ENCODE peak calls at places on chromosome 6, in eight cellular contexts. One of them, this sample, is unnamed.

GRCh38 chr6:109008061-109008460 is 86.6 kb downstream of the SESN1 start:
- DNase-seq in effector memory CD4-positive, alpha-beta T cell: no peak
- DNase-seq in NCI-H774: no peak
- DNase-seq in progenitor cell of endocrine pancreas: no peak
- DNase-seq in heart right ventricle: no peak
- DNase-seq in GM12865: peak; percentile 44
- DNase-seq in upper lobe of left lung: no peak
- DNase-seq in GM03348: no peak
- DNase-seq in this sample: no peak

GRCh38 chr6:17656644-17657043 is 50.1 kb downstream of the NUP153 start:
- DNase-seq in progenitor cell of endocrine pancreas: no peak
- DNase-seq in heart right ventricle: no peak
- DNase-seq in GM12865: no peak
- DNase-seq in NCI-H774: no peak
- DNase-seq in GM03348: no peak
- DNase-seq in upper lobe of left lung: no peak
- DNase-seq in effector memory CD4-positive, alpha-beta T cell: no peak
- DNase-seq in this sample: no peak

GRCh38 chr6:170221753-170222400 is 69.0 kb downstream of the DLL1 start:
- DNase-seq in upper lobe of left lung: no peak
- DNase-seq in effector memory CD4-positive, alpha-beta T cell: no peak
- DNase-seq in GM03348: no peak
- DNase-seq in NCI-H774: no peak
- DNase-seq in GM12865: no peak
- DNase-seq in progenitor cell of endocrine pancreas: no peak
- DNase-seq in heart right ventricle: peak; percentile 2
- DNase-seq in this sample: peak; percentile 25

GRCh38 chr6:134240664-134241431 is 77.1 kb downstream of the SGK1 start:
- DNase-seq in upper lobe of left lung: no peak
- DNase-seq in progenitor cell of endocrine pancreas: no peak
- DNase-seq in effector memory CD4-positive, alpha-beta T cell: peak; percentile 76
- DNase-seq in GM12865: peak; percentile 67
- DNase-seq in heart right ventricle: peak; percentile 73
- DNase-seq in GM03348: no peak
- DNase-seq in NCI-H774: no peak
- DNase-seq in this sample: peak; percentile 33

GRCh38 chr6:52531396-52531795 is 45.5 kb downstream of the TRAM2 start:
- DNase-seq in upper lobe of left lung: no peak
- DNase-seq in GM03348: no peak
- DNase-seq in heart right ventricle: no peak
- DNase-seq in GM12865: no peak
- DNase-seq in effector memory CD4-positive, alpha-beta T cell: no peak
- DNase-seq in NCI-H774: no peak
- DNase-seq in progenitor cell of endocrine pancreas: no peak
- DNase-seq in this sample: no peak

GRCh38 chr6:8110725-8111124 is 8.4 kb upstream of the EEF1E1 start:
- DNase-seq in effector memory CD4-positive, alpha-beta T cell: no peak
- DNase-seq in heart right ventricle: no peak
- DNase-seq in NCI-H774: no peak
- DNase-seq in progenitor cell of endocrine pancreas: no peak
- DNase-seq in upper lobe of left lung: no peak
- DNase-seq in GM12865: no peak
- DNase-seq in GM03348: no peak
- DNase-seq in this sample: no peak

GRCh38 chr6:127207591-127208120 is 59.0 kb upstream of the RNF146 start:
- DNase-seq in heart right ventricle: no peak
- DNase-seq in NCI-H774: no peak
- DNase-seq in GM12865: no peak
- DNase-seq in effector memory CD4-positive, alpha-beta T cell: no peak
- DNase-seq in upper lobe of left lung: no peak
- DNase-seq in progenitor cell of endocrine pancreas: no peak
- DNase-seq in GM03348: peak; percentile 47
- DNase-seq in this sample: no peak

GRCh38 chr6:124119591-124119990 is 315.9 kb downstream of the NKAIN2 start:
- DNase-seq in GM12865: no peak
- DNase-seq in progenitor cell of endocrine pancreas: no peak
- DNase-seq in effector memory CD4-positive, alpha-beta T cell: no peak
- DNase-seq in upper lobe of left lung: no peak
- DNase-seq in heart right ventricle: no peak
- DNase-seq in GM03348: no peak
- DNase-seq in NCI-H774: peak; percentile 93
- DNase-seq in this sample: no peak

GRCh38 chr6:39387785-39388184 is 65.3 kb upstream of the KCNK16 start:
- DNase-seq in progenitor cell of endocrine pancreas: no peak
- DNase-seq in effector memory CD4-positive, alpha-beta T cell: no peak
- DNase-seq in GM12865: no peak
- DNase-seq in heart right ventricle: no peak
- DNase-seq in GM03348: no peak
- DNase-seq in NCI-H774: no peak
- DNase-seq in upper lobe of left lung: no peak
- DNase-seq in this sample: peak; percentile 70

GRCh38 chr6:149425754-149426153 is 25.7 kb downstream of the SUMO4 start:
- DNase-seq in NCI-H774: no peak
- DNase-seq in effector memory CD4-positive, alpha-beta T cell: no peak
- DNase-seq in GM03348: no peak
- DNase-seq in GM12865: no peak
- DNase-seq in progenitor cell of endocrine pancreas: no peak
- DNase-seq in upper lobe of left lung: no peak
- DNase-seq in heart right ventricle: no peak
- DNase-seq in this sample: no peak

GRCh38 chr6:113103618-113104390 is 753.3 kb upstream of the MARCKS start:
- DNase-seq in NCI-H774: no peak
- DNase-seq in GM03348: peak; percentile 49
- DNase-seq in heart right ventricle: no peak
- DNase-seq in progenitor cell of endocrine pancreas: no peak
- DNase-seq in upper lobe of left lung: no peak
- DNase-seq in effector memory CD4-positive, alpha-beta T cell: no peak
- DNase-seq in GM12865: no peak
- DNase-seq in this sample: no peak

GRCh38 chr6:14129572-14129971 is 12.0 kb downstream of the CD83 start:
- DNase-seq in progenitor cell of endocrine pancreas: peak; percentile 25
- DNase-seq in upper lobe of left lung: no peak
- DNase-seq in GM12865: peak; percentile 79
- DNase-seq in NCI-H774: no peak
- DNase-seq in GM03348: peak; percentile 70
- DNase-seq in effector memory CD4-positive, alpha-beta T cell: no peak
- DNase-seq in heart right ventricle: peak; percentile 62
- DNase-seq in this sample: peak; percentile 66

GRCh38 chr6:96907498-96907897 is 9.8 kb upstream of the NDUFAF4 start:
- DNase-seq in upper lobe of left lung: no peak
- DNase-seq in heart right ventricle: no peak
- DNase-seq in NCI-H774: no peak
- DNase-seq in effector memory CD4-positive, alpha-beta T cell: no peak
- DNase-seq in GM12865: peak; percentile 76
- DNase-seq in progenitor cell of endocrine pancreas: no peak
- DNase-seq in GM03348: peak; percentile 5
- DNase-seq in this sample: no peak

GRCh38 chr6:90406142-90406794 is 109.6 kb upstream of the BACH2 start:
- DNase-seq in effector memory CD4-positive, alpha-beta T cell: no peak
- DNase-seq in GM03348: no peak
- DNase-seq in progenitor cell of endocrine pancreas: no peak
- DNase-seq in NCI-H774: no peak
- DNase-seq in upper lobe of left lung: no peak
- DNase-seq in heart right ventricle: no peak
- DNase-seq in GM12865: peak; percentile 8
- DNase-seq in this sample: no peak

GRCh38 chr6:146598785-146599405 is at the start of gene ADGB:
- DNase-seq in progenitor cell of endocrine pancreas: peak; percentile 61
- DNase-seq in upper lobe of left lung: peak; percentile 94
- DNase-seq in GM03348: peak; percentile 76
- DNase-seq in GM12865: peak; percentile 27
- DNase-seq in heart right ventricle: peak; percentile 30
- DNase-seq in NCI-H774: peak; percentile 37
- DNase-seq in effector memory CD4-positive, alpha-beta T cell: no peak
- DNase-seq in this sample: peak; percentile 24

GRCh38 chr6:14270142-14270893 is 152.7 kb downstream of the CD83 start:
- DNase-seq in progenitor cell of endocrine pancreas: no peak
- DNase-seq in heart right ventricle: no peak
- DNase-seq in effector memory CD4-positive, alpha-beta T cell: no peak
- DNase-seq in upper lobe of left lung: no peak
- DNase-seq in NCI-H774: no peak
- DNase-seq in GM03348: no peak
- DNase-seq in GM12865: no peak
- DNase-seq in this sample: no peak

GRCh38 chr6:105981002-105981887 is 104.9 kb upstream of the PRDM1 start:
- DNase-seq in effector memory CD4-positive, alpha-beta T cell: no peak
- DNase-seq in NCI-H774: no peak
- DNase-seq in upper lobe of left lung: peak; percentile 88
- DNase-seq in GM03348: peak; percentile 14
- DNase-seq in GM12865: peak; percentile 41
- DNase-seq in progenitor cell of endocrine pancreas: no peak
- DNase-seq in heart right ventricle: no peak
- DNase-seq in this sample: no peak

GRCh38 chr6:11043961-11044711 is at the start of gene ELOVL2:
- DNase-seq in upper lobe of left lung: peak; percentile 91
- DNase-seq in GM03348: peak; percentile 84
- DNase-seq in GM12865: peak; percentile 12
- DNase-seq in effector memory CD4-positive, alpha-beta T cell: no peak
- DNase-seq in progenitor cell of endocrine pancreas: peak; percentile 58
- DNase-seq in heart right ventricle: peak; percentile 16
- DNase-seq in NCI-H774: no peak
- DNase-seq in this sample: peak; percentile 21

GRCh38 chr6:108941867-108942266 is 93.6 kb downstream of the ARMC2 start:
- DNase-seq in GM03348: no peak
- DNase-seq in effector memory CD4-positive, alpha-beta T cell: no peak
- DNase-seq in heart right ventricle: no peak
- DNase-seq in upper lobe of left lung: no peak
- DNase-seq in progenitor cell of endocrine pancreas: no peak
- DNase-seq in GM12865: no peak
- DNase-seq in NCI-H774: no peak
- DNase-seq in this sample: no peak

GRCh38 chr6:118485601-118486550 is 62.2 kb upstream of the PLN start:
- DNase-seq in effector memory CD4-positive, alpha-beta T cell: no peak
- DNase-seq in GM03348: no peak
- DNase-seq in GM12865: peak; percentile 55
- DNase-seq in upper lobe of left lung: no peak
- DNase-seq in heart right ventricle: no peak
- DNase-seq in NCI-H774: no peak
- DNase-seq in progenitor cell of endocrine pancreas: no peak
- DNase-seq in this sample: peak; percentile 77

GRCh38 chr6:7086488-7086887 is 21.3 kb upstream of the RREB1 start:
- DNase-seq in upper lobe of left lung: no peak
- DNase-seq in heart right ventricle: peak; percentile 22
- DNase-seq in GM03348: peak; percentile 60
- DNase-seq in GM12865: peak; percentile 87
- DNase-seq in NCI-H774: no peak
- DNase-seq in progenitor cell of endocrine pancreas: no peak
- DNase-seq in effector memory CD4-positive, alpha-beta T cell: peak; percentile 1
- DNase-seq in this sample: no peak

GRCh38 chr6:45816674-45817297 is 198.9 kb downstream of the CLIC5 start:
- DNase-seq in heart right ventricle: no peak
- DNase-seq in upper lobe of left lung: no peak
- DNase-seq in NCI-H774: peak; percentile 10
- DNase-seq in progenitor cell of endocrine pancreas: no peak
- DNase-seq in GM12865: no peak
- DNase-seq in GM03348: no peak
- DNase-seq in effector memory CD4-positive, alpha-beta T cell: no peak
- DNase-seq in this sample: no peak

GRCh38 chr6:44120692-44121443 is 6.4 kb downstream of the MRPL14 start:
- DNase-seq in effector memory CD4-positive, alpha-beta T cell: no peak
- DNase-seq in heart right ventricle: no peak
- DNase-seq in progenitor cell of endocrine pancreas: no peak
- DNase-seq in GM03348: no peak
- DNase-seq in NCI-H774: no peak
- DNase-seq in upper lobe of left lung: no peak
- DNase-seq in GM12865: no peak
- DNase-seq in this sample: no peak

This sample was measured in head of caudate nucleus.